ENCODE peak calls at places on chromosomes 16 and 17, in four cellular contexts. One of them, this sample, is unnamed.

GRCh38 chr17:77200711-77201110 is 59.9 kb downstream of the SEC14L1 start:
- DNase-seq in GM13977: no peak
- DNase-seq in upper lobe of right lung: no peak
- DNase-seq in CD4-positive, alpha-beta T cell: no peak
- DNase-seq in this sample: no peak

GRCh38 chr17:38410201-38410600 is 18.1 kb upstream of the ARHGAP23 start:
- DNase-seq in GM13977: no peak
- DNase-seq in upper lobe of right lung: no peak
- DNase-seq in CD4-positive, alpha-beta T cell: no peak
- DNase-seq in this sample: no peak

GRCh38 chr16:84718-85452 is 6.9 kb downstream of the MPG start:
- DNase-seq in GM13977: peak
- DNase-seq in upper lobe of right lung: peak
- DNase-seq in CD4-positive, alpha-beta T cell: no peak
- DNase-seq in this sample: peak

GRCh38 chr17:69246726-69247375 is 18.2 kb upstream of the ABCA10 start:
- DNase-seq in GM13977: peak
- DNase-seq in upper lobe of right lung: no peak
- DNase-seq in CD4-positive, alpha-beta T cell: no peak
- DNase-seq in this sample: peak

GRCh38 chr17:57984936-57985674 is 2.9 kb downstream of the VEZF1 start:
- DNase-seq in GM13977: no peak
- DNase-seq in upper lobe of right lung: no peak
- DNase-seq in CD4-positive, alpha-beta T cell: no peak
- DNase-seq in this sample: no peak

GRCh38 chr17:57523926-57524634 is 221.0 kb downstream of the CCDC182 start:
- DNase-seq in GM13977: no peak
- DNase-seq in upper lobe of right lung: peak
- DNase-seq in CD4-positive, alpha-beta T cell: no peak
- DNase-seq in this sample: no peak

GRCh38 chr17:57424777-57425188 is 168.5 kb downstream of the MSI2 start:
- DNase-seq in GM13977: no peak
- DNase-seq in upper lobe of right lung: peak
- DNase-seq in CD4-positive, alpha-beta T cell: no peak
- DNase-seq in this sample: no peak

GRCh38 chr17:78645421-78646295 is 68.5 kb upstream of the DNAH17 start:
- DNase-seq in GM13977: peak
- DNase-seq in upper lobe of right lung: peak
- DNase-seq in CD4-positive, alpha-beta T cell: peak
- DNase-seq in this sample: peak

GRCh38 chr17:76449126-76449525 is 3.8 kb downstream of the UBE2O start:
- DNase-seq in GM13977: no peak
- DNase-seq in upper lobe of right lung: no peak
- DNase-seq in CD4-positive, alpha-beta T cell: no peak
- DNase-seq in this sample: no peak

GRCh38 chr17:64448665-64449512 is at the start of gene MILR1:
- DNase-seq in GM13977: peak
- DNase-seq in upper lobe of right lung: no peak
- DNase-seq in CD4-positive, alpha-beta T cell: no peak
- DNase-seq in this sample: peak

GRCh38 chr17:69430488-69430887 is 16.0 kb downstream of the MAP2K6 start:
- DNase-seq in GM13977: no peak
- DNase-seq in upper lobe of right lung: no peak
- DNase-seq in CD4-positive, alpha-beta T cell: no peak
- DNase-seq in this sample: no peak

GRCh38 chr16:30084816-30085159 is 6.9 kb downstream of the TBX6 start:
- DNase-seq in GM13977: no peak
- DNase-seq in upper lobe of right lung: no peak
- DNase-seq in CD4-positive, alpha-beta T cell: no peak
- DNase-seq in this sample: no peak

GRCh38 chr16:17083628-17084027 is 387.1 kb downstream of the XYLT1 start:
- DNase-seq in GM13977: no peak
- DNase-seq in upper lobe of right lung: no peak
- DNase-seq in CD4-positive, alpha-beta T cell: no peak
- DNase-seq in this sample: no peak

GRCh38 chr17:82840431-82840831 is 609 bp upstream of the ZNF750 start:
- DNase-seq in GM13977: no peak
- DNase-seq in upper lobe of right lung: peak
- DNase-seq in CD4-positive, alpha-beta T cell: no peak
- DNase-seq in this sample: no peak

GRCh38 chr16:79402356-79402755 is 198.2 kb downstream of the MAF start:
- DNase-seq in GM13977: no peak
- DNase-seq in upper lobe of right lung: no peak
- DNase-seq in CD4-positive, alpha-beta T cell: no peak
- DNase-seq in this sample: no peak

GRCh38 chr17:43372273-43372911 is 26.4 kb upstream of the ARL4D start:
- DNase-seq in GM13977: peak
- DNase-seq in upper lobe of right lung: no peak
- DNase-seq in CD4-positive, alpha-beta T cell: no peak
- DNase-seq in this sample: peak

GRCh38 chr17:47959825-47960655 is 2.4 kb upstream of the PRR15L start:
- DNase-seq in GM13977: no peak
- DNase-seq in upper lobe of right lung: no peak
- DNase-seq in CD4-positive, alpha-beta T cell: no peak
- DNase-seq in this sample: no peak

GRCh38 chr17:38921756-38922411 is 3.5 kb upstream of the LASP1NB start:
- DNase-seq in GM13977: no peak
- DNase-seq in upper lobe of right lung: no peak
- DNase-seq in CD4-positive, alpha-beta T cell: no peak
- DNase-seq in this sample: no peak

GRCh38 chr16:81645925-81646324 is 133.2 kb upstream of the PLCG2 start:
- DNase-seq in GM13977: no peak
- DNase-seq in upper lobe of right lung: no peak
- DNase-seq in CD4-positive, alpha-beta T cell: no peak
- DNase-seq in this sample: no peak

GRCh38 chr16:57202095-57202886 is 16.2 kb downstream of the RSPRY1 start:
- DNase-seq in GM13977: no peak
- DNase-seq in upper lobe of right lung: no peak
- DNase-seq in CD4-positive, alpha-beta T cell: no peak
- DNase-seq in this sample: no peak

GRCh38 chr16:57203451-57203850 is 17.3 kb downstream of the RSPRY1 start:
- DNase-seq in GM13977: no peak
- DNase-seq in upper lobe of right lung: no peak
- DNase-seq in CD4-positive, alpha-beta T cell: no peak
- DNase-seq in this sample: no peak

GRCh38 chr16:57209780-57210179 is 23.7 kb downstream of the RSPRY1 start:
- DNase-seq in GM13977: no peak
- DNase-seq in upper lobe of right lung: no peak
- DNase-seq in CD4-positive, alpha-beta T cell: no peak
- DNase-seq in this sample: no peak

GRCh38 chr16:57208926-57209325 is 22.8 kb downstream of the RSPRY1 start:
- DNase-seq in GM13977: no peak
- DNase-seq in upper lobe of right lung: no peak
- DNase-seq in CD4-positive, alpha-beta T cell: no peak
- DNase-seq in this sample: no peak

GRCh38 chr16:57204675-57205074 is 18.5 kb downstream of the RSPRY1 start:
- DNase-seq in GM13977: no peak
- DNase-seq in upper lobe of right lung: no peak
- DNase-seq in CD4-positive, alpha-beta T cell: no peak
- DNase-seq in this sample: no peak
- TF ChIP-seq CTCF in GM13977: no peak
- TF ChIP-seq CTCF in upper lobe of right lung: no peak
- TF ChIP-seq CTCF in CD4-positive, alpha-beta T cell: no peak
- TF ChIP-seq CTCF in this sample: no peak

GRCh38 chr16:46972971-46973456 is 460 bp downstream of the DNAJA2 start:
- DNase-seq in GM13977: peak
- DNase-seq in upper lobe of right lung: peak
- DNase-seq in CD4-positive, alpha-beta T cell: no peak
- DNase-seq in this sample: peak

GRCh38 chr16:46975908-46976470 is 2.5 kb upstream of the DNAJA2 start:
- DNase-seq in GM13977: no peak
- DNase-seq in upper lobe of right lung: no peak
- DNase-seq in CD4-positive, alpha-beta T cell: no peak
- DNase-seq in this sample: no peak

GRCh38 chr16:46973457-46974324 is at the start of gene DNAJA2:
- DNase-seq in GM13977: peak
- DNase-seq in upper lobe of right lung: peak
- DNase-seq in CD4-positive, alpha-beta T cell: peak
- DNase-seq in this sample: peak

GRCh38 chr16:46975165-46975564 is 1.7 kb upstream of the DNAJA2 start:
- DNase-seq in GM13977: no peak
- DNase-seq in upper lobe of right lung: no peak
- DNase-seq in CD4-positive, alpha-beta T cell: no peak
- DNase-seq in this sample: no peak

GRCh38 chr16:46974352-46974751 is 878 bp upstream of the DNAJA2 start:
- DNase-seq in GM13977: peak
- DNase-seq in upper lobe of right lung: no peak
- DNase-seq in CD4-positive, alpha-beta T cell: no peak
- DNase-seq in this sample: peak
- TF ChIP-seq CTCF in GM13977: no peak
- TF ChIP-seq CTCF in upper lobe of right lung: no peak
- TF ChIP-seq CTCF in CD4-positive, alpha-beta T cell: no peak
- TF ChIP-seq CTCF in this sample: no peak

GRCh38 chr17:41553987-41554680 is 17.7 kb downstream of the KRT9 start:
- DNase-seq in GM13977: no peak
- DNase-seq in upper lobe of right lung: no peak
- DNase-seq in CD4-positive, alpha-beta T cell: no peak
- DNase-seq in this sample: no peak
- TF ChIP-seq CTCF in GM13977: no peak
- TF ChIP-seq CTCF in upper lobe of right lung: no peak
- TF ChIP-seq CTCF in CD4-positive, alpha-beta T cell: no peak
- TF ChIP-seq CTCF in this sample: no peak

GRCh38 chr17:29117440-29117753 is 62.8 kb downstream of the MYO18A start:
- DNase-seq in GM13977: no peak
- DNase-seq in upper lobe of right lung: no peak
- DNase-seq in CD4-positive, alpha-beta T cell: no peak
- DNase-seq in this sample: no peak
- TF ChIP-seq CTCF in GM13977: no peak
- TF ChIP-seq CTCF in upper lobe of right lung: peak
- TF ChIP-seq CTCF in CD4-positive, alpha-beta T cell: peak
- TF ChIP-seq CTCF in this sample: no peak

DNA sequence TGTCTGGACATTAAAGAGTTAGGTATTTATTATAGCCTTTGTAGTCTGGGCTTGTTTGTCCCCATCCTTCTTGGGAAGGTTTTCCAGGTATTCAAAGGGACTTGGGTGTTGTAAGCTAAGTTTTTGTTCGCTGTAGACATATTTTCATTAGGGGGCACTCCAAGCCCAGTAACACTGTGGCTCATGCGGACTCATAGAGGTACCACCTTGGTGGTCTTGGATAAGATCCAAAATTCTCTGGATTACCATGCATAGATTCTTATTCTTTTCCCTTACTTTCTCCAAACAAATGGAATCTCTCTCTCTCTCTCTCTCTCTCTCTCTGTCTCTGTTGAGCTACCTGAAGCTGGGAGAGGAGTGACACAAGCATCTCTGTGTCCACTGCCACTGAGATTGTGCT is 48.9 kb downstream of the ERCC4 start:
- DNase-seq in GM13977: no peak
- DNase-seq in upper lobe of right lung: no peak
- DNase-seq in CD4-positive, alpha-beta T cell: no peak
- DNase-seq in this sample: no peak
- TF ChIP-seq CTCF in GM13977: no peak
- TF ChIP-seq CTCF in upper lobe of right lung: no peak
- TF ChIP-seq CTCF in CD4-positive, alpha-beta T cell: no peak
- TF ChIP-seq CTCF in this sample: no peak

DNA sequence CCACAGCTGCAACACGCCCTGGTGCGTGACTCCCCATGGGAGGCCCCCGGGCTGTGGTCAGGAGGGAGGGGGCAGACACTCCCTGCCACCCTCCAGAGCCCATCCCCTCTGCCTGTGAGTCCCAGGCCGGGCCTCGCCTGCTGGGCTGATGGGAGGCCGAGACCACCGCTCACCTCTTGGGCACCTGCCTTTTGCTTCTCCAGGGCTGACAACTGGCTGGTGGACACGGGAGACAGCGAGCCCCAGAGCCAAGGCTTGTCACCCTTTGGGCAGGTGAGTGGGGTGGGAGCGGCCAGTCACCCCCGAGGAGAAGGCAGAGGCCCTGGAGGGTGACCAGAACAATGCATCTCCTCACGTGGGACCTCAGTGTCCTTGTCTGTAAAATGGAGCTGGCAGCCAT is 20.8 kb downstream of the CHMP1A start:
- DNase-seq in GM13977: no peak
- DNase-seq in upper lobe of right lung: no peak
- DNase-seq in CD4-positive, alpha-beta T cell: no peak
- DNase-seq in this sample: no peak
- TF ChIP-seq CTCF in GM13977: no peak
- TF ChIP-seq CTCF in upper lobe of right lung: no peak
- TF ChIP-seq CTCF in CD4-positive, alpha-beta T cell: no peak
- TF ChIP-seq CTCF in this sample: no peak